ENCODE peak calls at places on chromosome 5, in nine cellular contexts. D, K, O, Q, J, I, E, S and U are unnamed samples.

GRCh38 chr5:2008851-2009629 is 126.3 kb upstream of the IRX4 start:
- DNase-seq in D (no peak), K (no peak), O (no peak), Q (no peak), J (no peak), I (no peak), E (no peak), S (no peak), U (no peak)

GRCh38 chr5:90558344-90559192 is at the start of gene ADGRV1:
- DNase-seq in D (peak), K (peak), O (peak), Q (peak), J (no peak), I (peak), E (peak), S (no peak), U (peak)

GRCh38 chr5:14364096-14364495 is 217.5 kb upstream of the OTULINL start:
- DNase-seq in D (no peak), K (no peak), O (no peak), Q (no peak), J (no peak), I (no peak), E (no peak), S (no peak), U (no peak)

GRCh38 chr5:72248352-72249032 is 71.5 kb downstream of the MRPS27 start:
- DNase-seq in D (no peak), K (peak), O (no peak), Q (no peak), J (peak), I (no peak), E (no peak), S (peak), U (no peak)

GRCh38 chr5:160923927-160924705 is 72.1 kb upstream of the ATP10B start:
- DNase-seq in D (no peak), K (no peak), O (no peak), Q (peak), J (no peak), I (no peak), E (no peak), S (no peak), U (no peak)

GRCh38 chr5:81850494-81850893 is 99.6 kb upstream of the SSBP2 start:
- DNase-seq in D (no peak), K (no peak), O (no peak), Q (no peak), J (peak), I (no peak), E (no peak), S (peak), U (no peak)

GRCh38 chr5:179797741-179798140 is 4.0 kb downstream of the LTC4S start:
- DNase-seq in D (no peak), K (no peak), O (peak), Q (no peak), J (no peak), I (no peak), E (no peak), S (no peak), U (no peak)

GRCh38 chr5:1182633-1183423 is 18.6 kb upstream of the SLC6A19 start:
- DNase-seq in D (no peak), K (no peak), O (no peak), Q (peak), J (no peak), I (no peak), E (no peak), S (no peak), U (no peak)

GRCh38 chr5:82018462-82018861 is 46.6 kb downstream of the ATG10 start:
- DNase-seq in D (no peak), K (no peak), O (no peak), Q (no peak), J (no peak), I (no peak), E (no peak), S (no peak), U (no peak)

GRCh38 chr5:3736926-3737325 is 141.3 kb downstream of the IRX1 start:
- DNase-seq in D (no peak), K (no peak), O (no peak), Q (no peak), J (no peak), I (no peak), E (no peak), S (no peak), U (no peak)

GRCh38 chr5:74325866-74326265 is 314.7 kb downstream of the ENC1 start:
- DNase-seq in D (no peak), K (no peak), O (no peak), Q (no peak), J (no peak), I (no peak), E (no peak), S (peak), U (no peak)

GRCh38 chr5:32042571-32042970 is 131.5 kb downstream of the GOLPH3 start:
- DNase-seq in D (no peak), K (no peak), O (no peak), Q (no peak), J (no peak), I (no peak), E (no peak), S (no peak), U (no peak)

GRCh38 chr5:150068071-150068470 is 18.3 kb downstream of the CSF1R start:
- DNase-seq in D (no peak), K (no peak), O (peak), Q (no peak), J (no peak), I (no peak), E (no peak), S (no peak), U (no peak)

GRCh38 chr5:107118184-107118902 is 552.4 kb downstream of the EFNA5 start:
- DNase-seq in D (no peak), K (no peak), O (no peak), Q (no peak), J (no peak), I (no peak), E (no peak), S (no peak), U (no peak)

GRCh38 chr5:138032028-138032571 is 779 bp downstream of the FAM13B start:
- DNase-seq in D (no peak), K (no peak), O (no peak), Q (no peak), J (no peak), I (no peak), E (peak), S (peak), U (no peak)

GRCh38 chr5:97801497-97801896 is 618.5 kb upstream of the RIOK2 start:
- DNase-seq in D (no peak), K (no peak), O (no peak), Q (no peak), J (no peak), I (no peak), E (no peak), S (no peak), U (no peak)

GRCh38 chr5:107607656-107608368 is 62.9 kb downstream of the EFNA5 start:
- DNase-seq in D (no peak), K (no peak), O (no peak), Q (no peak), J (no peak), I (no peak), E (no peak), S (no peak), U (no peak)

GRCh38 chr5:139642213-139642612 is 5.9 kb upstream of the CXXC5 start:
- DNase-seq in D (no peak), K (no peak), O (no peak), Q (peak), J (no peak), I (no peak), E (no peak), S (no peak), U (no peak)

GRCh38 chr5:133130387-133131118 is 78.7 kb downstream of the HSPA4 start:
- DNase-seq in D (no peak), K (peak), O (no peak), Q (no peak), J (no peak), I (no peak), E (no peak), S (no peak), U (no peak)

GRCh38 chr5:181127456-181127855 is 3.5 kb downstream of the OR2V1 start:
- DNase-seq in D (no peak), K (no peak), O (no peak), Q (no peak), J (no peak), I (no peak), E (no peak), S (no peak), U (no peak)

GRCh38 chr5:131221888-131222287 is 42.0 kb upstream of the CDC42SE2 start:
- DNase-seq in D (no peak), K (no peak), O (no peak), Q (no peak), J (no peak), I (no peak), E (no peak), S (peak), U (no peak)

GRCh38 chr5:11719888-11720481 is 184.3 kb downstream of the CTNND2 start:
- DNase-seq in D (peak), K (no peak), O (no peak), Q (peak), J (no peak), I (peak), E (peak), S (no peak), U (no peak)

GRCh38 chr5:93717162-93717561 is 24.2 kb downstream of the POU5F2 start:
- DNase-seq in D (no peak), K (no peak), O (no peak), Q (no peak), J (peak), I (no peak), E (no peak), S (no peak), U (no peak)

GRCh38 chr5:124740991-124741583 is 5.4 kb downstream of the ZNF608 start:
- DNase-seq in D (no peak), K (no peak), O (no peak), Q (no peak), J (peak), I (no peak), E (no peak), S (peak), U (no peak)

GRCh38 chr5:157400741-157401140 is 59.3 kb upstream of the NIPAL4 start:
- DNase-seq in D (no peak), K (no peak), O (no peak), Q (no peak), J (no peak), I (no peak), E (no peak), S (no peak), U (no peak)

GRCh38 chr5:2187687-2188086 is 305.0 kb upstream of the IRX4 start:
- DNase-seq in D (no peak), K (no peak), O (peak), Q (peak), J (no peak), I (no peak), E (no peak), S (no peak), U (peak)

GRCh38 chr5:39148983-39149534 is 70.3 kb downstream of the FYB1 start:
- DNase-seq in D (no peak), K (peak), O (no peak), Q (no peak), J (no peak), I (no peak), E (no peak), S (peak), U (no peak)

GRCh38 chr5:14298126-14298847 is 155.1 kb downstream of the TRIO start:
- DNase-seq in D (no peak), K (no peak), O (no peak), Q (no peak), J (peak), I (no peak), E (no peak), S (peak), U (no peak)

GRCh38 chr5:124245276-124245675 is 501.2 kb downstream of the ZNF608 start:
- DNase-seq in D (no peak), K (no peak), O (no peak), Q (no peak), J (no peak), I (no peak), E (no peak), S (no peak), U (no peak)

GRCh38 chr5:136147632-136148031 is 15.0 kb downstream of the SMAD5 start:
- DNase-seq in D (no peak), K (no peak), O (no peak), Q (no peak), J (no peak), I (no peak), E (no peak), S (no peak), U (no peak)

GRCh38 chr5:144017631-144018030 is 152.8 kb downstream of the YIPF5 start:
- DNase-seq in D (no peak), K (no peak), O (no peak), Q (no peak), J (no peak), I (no peak), E (no peak), S (no peak), U (no peak)

GRCh38 chr5:144017119-144017518 is 153.3 kb downstream of the YIPF5 start:
- DNase-seq in D (no peak), K (no peak), O (no peak), Q (no peak), J (no peak), I (no peak), E (no peak), S (no peak), U (no peak)

GRCh38 chr5:144011348-144011861 is 159.1 kb downstream of the YIPF5 start:
- DNase-seq in D (no peak), K (no peak), O (no peak), Q (no peak), J (no peak), I (no peak), E (no peak), S (no peak), U (no peak)

DNA sequence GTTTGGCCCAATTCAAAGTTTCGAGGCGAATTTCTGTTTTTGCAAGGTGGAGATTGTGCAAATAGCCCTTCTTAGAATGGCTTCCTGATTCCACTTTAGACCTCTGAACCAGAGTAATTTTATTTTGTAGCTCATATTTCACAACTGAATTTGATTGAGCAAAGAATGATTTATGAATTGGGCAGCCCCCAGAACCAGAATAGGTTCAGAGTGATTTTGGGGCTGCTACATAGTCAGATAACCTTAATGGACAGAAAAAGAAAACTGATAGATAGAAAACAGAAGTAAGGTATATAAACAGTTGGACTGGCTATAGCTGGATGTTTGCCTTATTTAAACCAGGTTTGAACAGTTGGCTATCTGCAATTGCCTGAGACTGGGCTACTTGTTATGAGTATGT is 156.6 kb downstream of the YIPF5 start:
- DNase-seq in D (no peak), K (no peak), O (no peak), Q (no peak), J (no peak), I (no peak), E (no peak), S (no peak), U (no peak)
- TF ChIP-seq CTCF in D (no peak), K (no peak), O (no peak), Q (no peak), J (no peak), I (no peak), E (no peak), S (no peak), U (no peak)

GRCh38 chr5:142716963-142717362 is 31.1 kb upstream of the FGF1 start:
- DNase-seq in D (peak), K (peak), O (no peak), Q (peak), J (no peak), I (peak), E (peak), S (peak), U (no peak)
- TF ChIP-seq CTCF in D (peak), K (peak), O (no peak), Q (peak), J (peak), I (no peak), E (peak), S (no peak), U (peak)

GRCh38 chr5:9898319-9898718 is 268.2 kb upstream of the TAS2R1 start:
- DNase-seq in D (no peak), K (peak), O (no peak), Q (no peak), J (peak), I (peak), E (no peak), S (peak), U (no peak)
- TF ChIP-seq CTCF in D (peak), K (peak), O (no peak), Q (peak), J (peak), I (peak), E (no peak), S (peak), U (peak)

GRCh38 chr5:140833993-140834392 is at the start of gene PCDHA7:
- DNase-seq in D (no peak), K (no peak), O (no peak), Q (no peak), J (no peak), I (no peak), E (no peak), S (peak), U (no peak)

GRCh38 chr5:140823475-140823874 is 2.1 kb downstream of the PCDHA5 start:
- DNase-seq in D (no peak), K (no peak), O (no peak), Q (no peak), J (no peak), I (no peak), E (no peak), S (no peak), U (no peak)

GRCh38 chr5:140827704-140828401 is at the start of gene PCDHA6:
- DNase-seq in D (peak), K (no peak), O (no peak), Q (no peak), J (no peak), I (no peak), E (no peak), S (no peak), U (no peak)

GRCh38 chr5:140828402-140828737 is 610 bp downstream of the PCDHA6 start:
- DNase-seq in D (no peak), K (no peak), O (no peak), Q (no peak), J (no peak), I (no peak), E (no peak), S (no peak), U (no peak)
- TF ChIP-seq CTCF in D (peak), K (no peak), O (no peak), Q (peak), J (peak), I (no peak), E (no peak), S (no peak), U (peak)

DNA sequence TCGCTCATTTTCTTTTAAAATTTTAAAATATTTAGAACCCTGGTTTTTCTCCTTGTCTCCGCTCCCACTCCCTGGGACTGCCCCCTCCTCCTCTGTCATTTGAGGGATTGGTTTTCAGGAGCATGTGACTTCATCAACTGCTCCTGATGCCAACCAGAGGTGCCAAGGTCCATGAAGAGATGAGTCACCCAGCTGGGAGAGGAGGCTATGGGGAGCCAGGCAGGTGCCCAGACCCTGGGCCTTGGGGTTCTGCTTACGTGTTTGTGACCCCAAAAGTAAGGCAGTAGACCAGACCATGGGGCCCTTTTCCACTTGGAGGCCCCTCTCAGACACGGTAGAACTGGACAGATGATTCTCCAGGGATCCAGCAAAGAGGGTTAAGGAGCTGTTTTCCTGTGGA is 167.0 kb downstream of the FGF18 start:
- DNase-seq in D (no peak), K (no peak), O (no peak), Q (no peak), J (no peak), I (no peak), E (no peak), S (no peak), U (peak)
- TF ChIP-seq CTCF in D (no peak), K (no peak), O (no peak), Q (no peak), J (no peak), I (no peak), E (no peak), S (no peak), U (no peak)

GRCh38 chr5:95178046-95178651 is 106.7 kb downstream of the MCTP1 start:
- DNase-seq in D (peak), K (peak), O (no peak), Q (no peak), J (no peak), I (no peak), E (no peak), S (no peak), U (no peak)
- TF ChIP-seq CTCF in D (peak), K (no peak), O (no peak), Q (no peak), J (no peak), I (no peak), E (no peak), S (no peak), U (peak)